ENCODE peak calls at places on chromosomes 16 and 17, in ten cellular contexts. One of them, this sample, is unnamed.

GRCh38 chr16:65817066-65817465 is 549.4 kb upstream of the CDH5 start:
- DNase-seq in breast epithelium: no peak
- DNase-seq in A172: no peak
- DNase-seq in activated naive CD4-positive, alpha-beta T cell treated with Interleukin-2 at 50 U/mL for 16 hours: no peak
- DNase-seq in naive thymus-derived CD4-positive, alpha-beta T cell: no peak
- DNase-seq in nucleus accumbens: no peak
- DNase-seq in iris pigment epithelial cell: no peak
- DNase-seq in colonic mucosa: no peak
- DNase-seq in NCI-H460: no peak
- DNase-seq in left lung: no peak
- DNase-seq in this sample: no peak

GRCh38 chr16:16863672-16864071 is 484.7 kb downstream of the NPIPA7 start:
- DNase-seq in A172: no peak
- DNase-seq in iris pigment epithelial cell: no peak
- DNase-seq in naive thymus-derived CD4-positive, alpha-beta T cell: no peak
- DNase-seq in nucleus accumbens: no peak
- DNase-seq in left lung: no peak
- DNase-seq in NCI-H460: no peak
- DNase-seq in activated naive CD4-positive, alpha-beta T cell treated with Interleukin-2 at 50 U/mL for 16 hours: no peak
- DNase-seq in colonic mucosa: no peak
- DNase-seq in breast epithelium: no peak
- DNase-seq in this sample: no peak

GRCh38 chr16:1741553-1742165 is 29.7 kb downstream of the NME3 start:
- DNase-seq in iris pigment epithelial cell: no peak
- DNase-seq in activated naive CD4-positive, alpha-beta T cell treated with Interleukin-2 at 50 U/mL for 16 hours: no peak
- DNase-seq in breast epithelium: no peak
- DNase-seq in A172: no peak
- DNase-seq in colonic mucosa: no peak
- DNase-seq in left lung: no peak
- DNase-seq in nucleus accumbens: no peak
- DNase-seq in NCI-H460: no peak
- DNase-seq in naive thymus-derived CD4-positive, alpha-beta T cell: no peak
- DNase-seq in this sample: no peak

GRCh38 chr17:7579839-7580630 is 597 bp downstream of the CD68 start:
- DNase-seq in nucleus accumbens: no peak
- DNase-seq in activated naive CD4-positive, alpha-beta T cell treated with Interleukin-2 at 50 U/mL for 16 hours: peak
- DNase-seq in iris pigment epithelial cell: no peak
- DNase-seq in NCI-H460: no peak
- DNase-seq in naive thymus-derived CD4-positive, alpha-beta T cell: no peak
- DNase-seq in breast epithelium: no peak
- DNase-seq in colonic mucosa: no peak
- DNase-seq in A172: no peak
- DNase-seq in left lung: no peak
- DNase-seq in this sample: no peak

GRCh38 chr17:82148011-82148410 is 50.0 kb upstream of the FASN start:
- DNase-seq in colonic mucosa: no peak
- DNase-seq in A172: no peak
- DNase-seq in iris pigment epithelial cell: no peak
- DNase-seq in naive thymus-derived CD4-positive, alpha-beta T cell: no peak
- DNase-seq in left lung: no peak
- DNase-seq in NCI-H460: no peak
- DNase-seq in breast epithelium: no peak
- DNase-seq in nucleus accumbens: no peak
- DNase-seq in activated naive CD4-positive, alpha-beta T cell treated with Interleukin-2 at 50 U/mL for 16 hours: no peak
- DNase-seq in this sample: no peak

GRCh38 chr17:17919169-17920107 is 52.8 kb downstream of the TOM1L2 start:
- DNase-seq in NCI-H460: peak
- DNase-seq in left lung: peak
- DNase-seq in nucleus accumbens: peak
- DNase-seq in breast epithelium: peak
- DNase-seq in A172: peak
- DNase-seq in activated naive CD4-positive, alpha-beta T cell treated with Interleukin-2 at 50 U/mL for 16 hours: peak
- DNase-seq in naive thymus-derived CD4-positive, alpha-beta T cell: peak
- DNase-seq in iris pigment epithelial cell: peak
- DNase-seq in colonic mucosa: peak
- DNase-seq in this sample: peak

GRCh38 chr17:19650826-19651225 is 2.3 kb downstream of the ALDH3A2 start:
- DNase-seq in A172: peak
- DNase-seq in colonic mucosa: no peak
- DNase-seq in naive thymus-derived CD4-positive, alpha-beta T cell: no peak
- DNase-seq in activated naive CD4-positive, alpha-beta T cell treated with Interleukin-2 at 50 U/mL for 16 hours: no peak
- DNase-seq in left lung: no peak
- DNase-seq in iris pigment epithelial cell: peak
- DNase-seq in nucleus accumbens: no peak
- DNase-seq in NCI-H460: no peak
- DNase-seq in breast epithelium: no peak
- DNase-seq in this sample: no peak

GRCh38 chr16:19389246-19389645 is 28.4 kb upstream of the TMC5 start:
- DNase-seq in breast epithelium: peak
- DNase-seq in nucleus accumbens: no peak
- DNase-seq in colonic mucosa: peak
- DNase-seq in naive thymus-derived CD4-positive, alpha-beta T cell: peak
- DNase-seq in activated naive CD4-positive, alpha-beta T cell treated with Interleukin-2 at 50 U/mL for 16 hours: peak
- DNase-seq in NCI-H460: peak
- DNase-seq in A172: peak
- DNase-seq in left lung: peak
- DNase-seq in iris pigment epithelial cell: peak
- DNase-seq in this sample: no peak

GRCh38 chr16:67884684-67885083 is at the start of gene NRN1L:
- DNase-seq in naive thymus-derived CD4-positive, alpha-beta T cell: no peak
- DNase-seq in colonic mucosa: peak
- DNase-seq in NCI-H460: peak
- DNase-seq in activated naive CD4-positive, alpha-beta T cell treated with Interleukin-2 at 50 U/mL for 16 hours: no peak
- DNase-seq in A172: peak
- DNase-seq in left lung: peak
- DNase-seq in iris pigment epithelial cell: peak
- DNase-seq in breast epithelium: peak
- DNase-seq in nucleus accumbens: peak
- DNase-seq in this sample: peak

GRCh38 chr16:20884240-20884556 is 16.0 kb downstream of the DCUN1D3 start:
- DNase-seq in A172: no peak
- DNase-seq in nucleus accumbens: no peak
- DNase-seq in colonic mucosa: no peak
- DNase-seq in left lung: no peak
- DNase-seq in NCI-H460: no peak
- DNase-seq in activated naive CD4-positive, alpha-beta T cell treated with Interleukin-2 at 50 U/mL for 16 hours: no peak
- DNase-seq in iris pigment epithelial cell: peak
- DNase-seq in breast epithelium: no peak
- DNase-seq in naive thymus-derived CD4-positive, alpha-beta T cell: no peak
- DNase-seq in this sample: no peak

GRCh38 chr16:87698676-87699179 is 67.1 kb downstream of the KLHDC4 start:
- DNase-seq in nucleus accumbens: no peak
- DNase-seq in NCI-H460: no peak
- DNase-seq in colonic mucosa: no peak
- DNase-seq in iris pigment epithelial cell: no peak
- DNase-seq in left lung: no peak
- DNase-seq in A172: no peak
- DNase-seq in naive thymus-derived CD4-positive, alpha-beta T cell: no peak
- DNase-seq in activated naive CD4-positive, alpha-beta T cell treated with Interleukin-2 at 50 U/mL for 16 hours: no peak
- DNase-seq in breast epithelium: no peak
- DNase-seq in this sample: no peak

GRCh38 chr17:13544755-13545154 is 57.0 kb downstream of the HS3ST3A1 start:
- DNase-seq in breast epithelium: no peak
- DNase-seq in activated naive CD4-positive, alpha-beta T cell treated with Interleukin-2 at 50 U/mL for 16 hours: no peak
- DNase-seq in A172: no peak
- DNase-seq in NCI-H460: no peak
- DNase-seq in colonic mucosa: no peak
- DNase-seq in left lung: no peak
- DNase-seq in iris pigment epithelial cell: peak
- DNase-seq in nucleus accumbens: no peak
- DNase-seq in naive thymus-derived CD4-positive, alpha-beta T cell: no peak
- DNase-seq in this sample: no peak

GRCh38 chr17:64920026-64920418 is 744 bp upstream of the LRRC37A3 start:
- DNase-seq in nucleus accumbens: no peak
- DNase-seq in iris pigment epithelial cell: peak
- DNase-seq in NCI-H460: no peak
- DNase-seq in colonic mucosa: peak
- DNase-seq in activated naive CD4-positive, alpha-beta T cell treated with Interleukin-2 at 50 U/mL for 16 hours: no peak
- DNase-seq in breast epithelium: peak
- DNase-seq in A172: no peak
- DNase-seq in naive thymus-derived CD4-positive, alpha-beta T cell: peak
- DNase-seq in left lung: no peak
- DNase-seq in this sample: peak

GRCh38 chr17:50558955-50559614 is 1.4 kb upstream of the CACNA1G start:
- DNase-seq in NCI-H460: no peak
- DNase-seq in nucleus accumbens: no peak
- DNase-seq in colonic mucosa: peak
- DNase-seq in A172: no peak
- DNase-seq in naive thymus-derived CD4-positive, alpha-beta T cell: no peak
- DNase-seq in iris pigment epithelial cell: no peak
- DNase-seq in breast epithelium: no peak
- DNase-seq in left lung: no peak
- DNase-seq in activated naive CD4-positive, alpha-beta T cell treated with Interleukin-2 at 50 U/mL for 16 hours: peak
- DNase-seq in this sample: no peak

GRCh38 chr16:16992986-16993783 is 477.6 kb downstream of the XYLT1 start:
- DNase-seq in naive thymus-derived CD4-positive, alpha-beta T cell: peak
- DNase-seq in nucleus accumbens: no peak
- DNase-seq in A172: no peak
- DNase-seq in breast epithelium: no peak
- DNase-seq in NCI-H460: no peak
- DNase-seq in left lung: no peak
- DNase-seq in iris pigment epithelial cell: no peak
- DNase-seq in activated naive CD4-positive, alpha-beta T cell treated with Interleukin-2 at 50 U/mL for 16 hours: no peak
- DNase-seq in colonic mucosa: no peak
- DNase-seq in this sample: no peak

GRCh38 chr17:34797724-34798123 is 163.5 kb downstream of the CCT6B start:
- DNase-seq in colonic mucosa: no peak
- DNase-seq in nucleus accumbens: no peak
- DNase-seq in left lung: no peak
- DNase-seq in activated naive CD4-positive, alpha-beta T cell treated with Interleukin-2 at 50 U/mL for 16 hours: no peak
- DNase-seq in iris pigment epithelial cell: peak
- DNase-seq in naive thymus-derived CD4-positive, alpha-beta T cell: no peak
- DNase-seq in breast epithelium: no peak
- DNase-seq in NCI-H460: peak
- DNase-seq in A172: peak
- DNase-seq in this sample: no peak

GRCh38 chr17:16872836-16873653 is 98.9 kb downstream of the TNFRSF13B start:
- DNase-seq in breast epithelium: no peak
- DNase-seq in nucleus accumbens: no peak
- DNase-seq in A172: peak
- DNase-seq in iris pigment epithelial cell: peak
- DNase-seq in left lung: no peak
- DNase-seq in colonic mucosa: peak
- DNase-seq in activated naive CD4-positive, alpha-beta T cell treated with Interleukin-2 at 50 U/mL for 16 hours: peak
- DNase-seq in naive thymus-derived CD4-positive, alpha-beta T cell: no peak
- DNase-seq in NCI-H460: peak
- DNase-seq in this sample: no peak

GRCh38 chr17:32103476-32104113 is 38.7 kb upstream of the RHOT1 start:
- DNase-seq in activated naive CD4-positive, alpha-beta T cell treated with Interleukin-2 at 50 U/mL for 16 hours: no peak
- DNase-seq in breast epithelium: no peak
- DNase-seq in colonic mucosa: no peak
- DNase-seq in left lung: no peak
- DNase-seq in iris pigment epithelial cell: no peak
- DNase-seq in A172: no peak
- DNase-seq in naive thymus-derived CD4-positive, alpha-beta T cell: no peak
- DNase-seq in nucleus accumbens: no peak
- DNase-seq in NCI-H460: no peak
- DNase-seq in this sample: no peak

GRCh38 chr17:58577696-58578095 is 63.3 kb upstream of the MTMR4 start:
- DNase-seq in activated naive CD4-positive, alpha-beta T cell treated with Interleukin-2 at 50 U/mL for 16 hours: peak
- DNase-seq in left lung: peak
- DNase-seq in colonic mucosa: peak
- DNase-seq in A172: peak
- DNase-seq in breast epithelium: peak
- DNase-seq in NCI-H460: peak
- DNase-seq in naive thymus-derived CD4-positive, alpha-beta T cell: no peak
- DNase-seq in iris pigment epithelial cell: peak
- DNase-seq in nucleus accumbens: peak
- DNase-seq in this sample: peak

GRCh38 chr17:41655611-41656111 is 31.3 kb upstream of the KRT17 start:
- DNase-seq in iris pigment epithelial cell: no peak
- DNase-seq in nucleus accumbens: no peak
- DNase-seq in left lung: peak
- DNase-seq in A172: no peak
- DNase-seq in colonic mucosa: peak
- DNase-seq in NCI-H460: no peak
- DNase-seq in breast epithelium: peak
- DNase-seq in naive thymus-derived CD4-positive, alpha-beta T cell: no peak
- DNase-seq in activated naive CD4-positive, alpha-beta T cell treated with Interleukin-2 at 50 U/mL for 16 hours: no peak
- DNase-seq in this sample: peak

GRCh38 chr17:80029235-80029974 is 6.3 kb downstream of the TBC1D16 start:
- DNase-seq in nucleus accumbens: no peak
- DNase-seq in activated naive CD4-positive, alpha-beta T cell treated with Interleukin-2 at 50 U/mL for 16 hours: no peak
- DNase-seq in NCI-H460: no peak
- DNase-seq in naive thymus-derived CD4-positive, alpha-beta T cell: no peak
- DNase-seq in left lung: peak
- DNase-seq in breast epithelium: peak
- DNase-seq in A172: peak
- DNase-seq in iris pigment epithelial cell: peak
- DNase-seq in colonic mucosa: peak
- DNase-seq in this sample: peak

GRCh38 chr17:56761387-56761786 is 72.3 kb downstream of the C17orf67 start:
- DNase-seq in naive thymus-derived CD4-positive, alpha-beta T cell: no peak
- DNase-seq in colonic mucosa: no peak
- DNase-seq in breast epithelium: no peak
- DNase-seq in iris pigment epithelial cell: no peak
- DNase-seq in NCI-H460: no peak
- DNase-seq in left lung: no peak
- DNase-seq in A172: no peak
- DNase-seq in activated naive CD4-positive, alpha-beta T cell treated with Interleukin-2 at 50 U/mL for 16 hours: no peak
- DNase-seq in nucleus accumbens: no peak
- DNase-seq in this sample: no peak

GRCh38 chr17:38730526-38731379 is 612 bp downstream of the CISD3 start:
- DNase-seq in naive thymus-derived CD4-positive, alpha-beta T cell: no peak
- DNase-seq in A172: peak
- DNase-seq in breast epithelium: no peak
- DNase-seq in activated naive CD4-positive, alpha-beta T cell treated with Interleukin-2 at 50 U/mL for 16 hours: peak
- DNase-seq in colonic mucosa: peak
- DNase-seq in NCI-H460: no peak
- DNase-seq in nucleus accumbens: no peak
- DNase-seq in iris pigment epithelial cell: peak
- DNase-seq in left lung: peak
- DNase-seq in this sample: peak

GRCh38 chr17:13113821-13114525 is 96.1 kb upstream of the ELAC2 start:
- DNase-seq in NCI-H460: no peak
- DNase-seq in iris pigment epithelial cell: no peak
- DNase-seq in nucleus accumbens: no peak
- DNase-seq in left lung: no peak
- DNase-seq in activated naive CD4-positive, alpha-beta T cell treated with Interleukin-2 at 50 U/mL for 16 hours: no peak
- DNase-seq in colonic mucosa: no peak
- DNase-seq in naive thymus-derived CD4-positive, alpha-beta T cell: no peak
- DNase-seq in A172: no peak
- DNase-seq in breast epithelium: no peak
- DNase-seq in this sample: no peak

This sample was measured in psoas muscle.